ENCODE peak calls at places on chromosomes 2 and 18, in eight cellular contexts. One of them, this sample, is unnamed.

GRCh38 chr18:61443311-61443710 is 110.1 kb downstream of the CDH20 start:
- DNase-seq in ELR: no peak
- DNase-seq in stimulated activated CD4-positive, alpha-beta T cell treated with anti-CD3 and anti-CD28 coated beads, Interleukin-2, amount 100 ng/mL, for 48 hours: no peak
- DNase-seq in activated naive CD8-positive, alpha-beta T cell treated with anti-CD3 and anti-CD28 coated beads, Interleukin-2, amount 10 ng/mL, durations not matched to agents 7 days and 5 days: no peak
- DNase-seq in hypothalamus: no peak
- DNase-seq in nephron progenitor cell: no peak
- DNase-seq in NCI-H2029: no peak
- DNase-seq in AG08395: no peak
- DNase-seq in this sample: no peak

GRCh38 chr2:65277791-65278449 is 50.3 kb downstream of the ACTR2 start:
- DNase-seq in ELR: peak
- DNase-seq in stimulated activated CD4-positive, alpha-beta T cell treated with anti-CD3 and anti-CD28 coated beads, Interleukin-2, amount 100 ng/mL, for 48 hours: no peak
- DNase-seq in activated naive CD8-positive, alpha-beta T cell treated with anti-CD3 and anti-CD28 coated beads, Interleukin-2, amount 10 ng/mL, durations not matched to agents 7 days and 5 days: no peak
- DNase-seq in hypothalamus: no peak
- DNase-seq in nephron progenitor cell: no peak
- DNase-seq in NCI-H2029: peak
- DNase-seq in AG08395: no peak
- DNase-seq in this sample: no peak

GRCh38 chr2:197097578-197098366 is 171.3 kb upstream of the PGAP1 start:
- DNase-seq in ELR: peak
- DNase-seq in stimulated activated CD4-positive, alpha-beta T cell treated with anti-CD3 and anti-CD28 coated beads, Interleukin-2, amount 100 ng/mL, for 48 hours: no peak
- DNase-seq in activated naive CD8-positive, alpha-beta T cell treated with anti-CD3 and anti-CD28 coated beads, Interleukin-2, amount 10 ng/mL, durations not matched to agents 7 days and 5 days: no peak
- DNase-seq in hypothalamus: no peak
- DNase-seq in nephron progenitor cell: no peak
- DNase-seq in NCI-H2029: no peak
- DNase-seq in AG08395: no peak
- DNase-seq in this sample: no peak

GRCh38 chr2:45708501-45708900 is 57.0 kb downstream of the PRKCE start:
- DNase-seq in ELR: no peak
- DNase-seq in stimulated activated CD4-positive, alpha-beta T cell treated with anti-CD3 and anti-CD28 coated beads, Interleukin-2, amount 100 ng/mL, for 48 hours: no peak
- DNase-seq in activated naive CD8-positive, alpha-beta T cell treated with anti-CD3 and anti-CD28 coated beads, Interleukin-2, amount 10 ng/mL, durations not matched to agents 7 days and 5 days: no peak
- DNase-seq in hypothalamus: no peak
- DNase-seq in nephron progenitor cell: no peak
- DNase-seq in NCI-H2029: no peak
- DNase-seq in AG08395: no peak
- DNase-seq in this sample: no peak

GRCh38 chr2:223828314-223828713 is 9.1 kb downstream of the AP1S3 start:
- DNase-seq in ELR: no peak
- DNase-seq in stimulated activated CD4-positive, alpha-beta T cell treated with anti-CD3 and anti-CD28 coated beads, Interleukin-2, amount 100 ng/mL, for 48 hours: no peak
- DNase-seq in activated naive CD8-positive, alpha-beta T cell treated with anti-CD3 and anti-CD28 coated beads, Interleukin-2, amount 10 ng/mL, durations not matched to agents 7 days and 5 days: no peak
- DNase-seq in hypothalamus: no peak
- DNase-seq in nephron progenitor cell: no peak
- DNase-seq in NCI-H2029: no peak
- DNase-seq in AG08395: no peak
- DNase-seq in this sample: no peak

GRCh38 chr2:46875226-46875899 is 40.2 kb downstream of the MCFD2 start:
- DNase-seq in ELR: no peak
- DNase-seq in stimulated activated CD4-positive, alpha-beta T cell treated with anti-CD3 and anti-CD28 coated beads, Interleukin-2, amount 100 ng/mL, for 48 hours: no peak
- DNase-seq in activated naive CD8-positive, alpha-beta T cell treated with anti-CD3 and anti-CD28 coated beads, Interleukin-2, amount 10 ng/mL, durations not matched to agents 7 days and 5 days: no peak
- DNase-seq in hypothalamus: no peak
- DNase-seq in nephron progenitor cell: no peak
- DNase-seq in NCI-H2029: no peak
- DNase-seq in AG08395: no peak
- DNase-seq in this sample: no peak

GRCh38 chr2:3450385-3451031 is 68.8 kb downstream of the ADI1 start:
- DNase-seq in ELR: no peak
- DNase-seq in stimulated activated CD4-positive, alpha-beta T cell treated with anti-CD3 and anti-CD28 coated beads, Interleukin-2, amount 100 ng/mL, for 48 hours: no peak
- DNase-seq in activated naive CD8-positive, alpha-beta T cell treated with anti-CD3 and anti-CD28 coated beads, Interleukin-2, amount 10 ng/mL, durations not matched to agents 7 days and 5 days: no peak
- DNase-seq in hypothalamus: no peak
- DNase-seq in nephron progenitor cell: no peak
- DNase-seq in NCI-H2029: no peak
- DNase-seq in AG08395: no peak
- DNase-seq in this sample: no peak

GRCh38 chr2:182319556-182319955 is 107.3 kb downstream of the PDE1A start:
- DNase-seq in ELR: peak
- DNase-seq in stimulated activated CD4-positive, alpha-beta T cell treated with anti-CD3 and anti-CD28 coated beads, Interleukin-2, amount 100 ng/mL, for 48 hours: no peak
- DNase-seq in activated naive CD8-positive, alpha-beta T cell treated with anti-CD3 and anti-CD28 coated beads, Interleukin-2, amount 10 ng/mL, durations not matched to agents 7 days and 5 days: no peak
- DNase-seq in hypothalamus: no peak
- DNase-seq in nephron progenitor cell: no peak
- DNase-seq in NCI-H2029: no peak
- DNase-seq in AG08395: no peak
- DNase-seq in this sample: no peak

GRCh38 chr2:56687169-56687568 is 503.4 kb downstream of the CCDC85A start:
- DNase-seq in ELR: peak
- DNase-seq in stimulated activated CD4-positive, alpha-beta T cell treated with anti-CD3 and anti-CD28 coated beads, Interleukin-2, amount 100 ng/mL, for 48 hours: no peak
- DNase-seq in activated naive CD8-positive, alpha-beta T cell treated with anti-CD3 and anti-CD28 coated beads, Interleukin-2, amount 10 ng/mL, durations not matched to agents 7 days and 5 days: no peak
- DNase-seq in hypothalamus: no peak
- DNase-seq in nephron progenitor cell: no peak
- DNase-seq in NCI-H2029: no peak
- DNase-seq in AG08395: no peak
- DNase-seq in this sample: no peak

GRCh38 chr2:8277921-8278571 is 403.8 kb upstream of the ID2 start:
- DNase-seq in ELR: no peak
- DNase-seq in stimulated activated CD4-positive, alpha-beta T cell treated with anti-CD3 and anti-CD28 coated beads, Interleukin-2, amount 100 ng/mL, for 48 hours: no peak
- DNase-seq in activated naive CD8-positive, alpha-beta T cell treated with anti-CD3 and anti-CD28 coated beads, Interleukin-2, amount 10 ng/mL, durations not matched to agents 7 days and 5 days: no peak
- DNase-seq in hypothalamus: no peak
- DNase-seq in nephron progenitor cell: no peak
- DNase-seq in NCI-H2029: no peak
- DNase-seq in AG08395: no peak
- DNase-seq in this sample: no peak

GRCh38 chr18:60929966-60930365 is 403.3 kb upstream of the CDH20 start:
- DNase-seq in ELR: no peak
- DNase-seq in stimulated activated CD4-positive, alpha-beta T cell treated with anti-CD3 and anti-CD28 coated beads, Interleukin-2, amount 100 ng/mL, for 48 hours: no peak
- DNase-seq in activated naive CD8-positive, alpha-beta T cell treated with anti-CD3 and anti-CD28 coated beads, Interleukin-2, amount 10 ng/mL, durations not matched to agents 7 days and 5 days: no peak
- DNase-seq in hypothalamus: no peak
- DNase-seq in nephron progenitor cell: no peak
- DNase-seq in NCI-H2029: no peak
- DNase-seq in AG08395: no peak
- DNase-seq in this sample: no peak

GRCh38 chr18:24837065-24837464 is 376.6 kb downstream of the HRH4 start:
- DNase-seq in ELR: peak
- DNase-seq in stimulated activated CD4-positive, alpha-beta T cell treated with anti-CD3 and anti-CD28 coated beads, Interleukin-2, amount 100 ng/mL, for 48 hours: no peak
- DNase-seq in activated naive CD8-positive, alpha-beta T cell treated with anti-CD3 and anti-CD28 coated beads, Interleukin-2, amount 10 ng/mL, durations not matched to agents 7 days and 5 days: no peak
- DNase-seq in hypothalamus: no peak
- DNase-seq in nephron progenitor cell: no peak
- DNase-seq in NCI-H2029: no peak
- DNase-seq in AG08395: peak
- DNase-seq in this sample: no peak

GRCh38 chr2:172128484-172128883 is 25.8 kb upstream of the DLX2 start:
- DNase-seq in ELR: peak
- DNase-seq in stimulated activated CD4-positive, alpha-beta T cell treated with anti-CD3 and anti-CD28 coated beads, Interleukin-2, amount 100 ng/mL, for 48 hours: no peak
- DNase-seq in activated naive CD8-positive, alpha-beta T cell treated with anti-CD3 and anti-CD28 coated beads, Interleukin-2, amount 10 ng/mL, durations not matched to agents 7 days and 5 days: no peak
- DNase-seq in hypothalamus: no peak
- DNase-seq in nephron progenitor cell: no peak
- DNase-seq in NCI-H2029: no peak
- DNase-seq in AG08395: no peak
- DNase-seq in this sample: no peak

GRCh38 chr2:57368190-57368589 is 678.4 kb upstream of the VRK2 start:
- DNase-seq in ELR: no peak
- DNase-seq in stimulated activated CD4-positive, alpha-beta T cell treated with anti-CD3 and anti-CD28 coated beads, Interleukin-2, amount 100 ng/mL, for 48 hours: no peak
- DNase-seq in activated naive CD8-positive, alpha-beta T cell treated with anti-CD3 and anti-CD28 coated beads, Interleukin-2, amount 10 ng/mL, durations not matched to agents 7 days and 5 days: no peak
- DNase-seq in hypothalamus: no peak
- DNase-seq in nephron progenitor cell: no peak
- DNase-seq in NCI-H2029: no peak
- DNase-seq in AG08395: no peak
- DNase-seq in this sample: no peak

GRCh38 chr2:219104107-219105050 is 43.7 kb upstream of the IHH start:
- DNase-seq in ELR: peak
- DNase-seq in stimulated activated CD4-positive, alpha-beta T cell treated with anti-CD3 and anti-CD28 coated beads, Interleukin-2, amount 100 ng/mL, for 48 hours: no peak
- DNase-seq in activated naive CD8-positive, alpha-beta T cell treated with anti-CD3 and anti-CD28 coated beads, Interleukin-2, amount 10 ng/mL, durations not matched to agents 7 days and 5 days: no peak
- DNase-seq in hypothalamus: no peak
- DNase-seq in nephron progenitor cell: no peak
- DNase-seq in NCI-H2029: no peak
- DNase-seq in AG08395: peak
- DNase-seq in this sample: no peak

GRCh38 chr18:22026889-22027288 is 142.5 kb upstream of the GATA6 start:
- DNase-seq in ELR: no peak
- DNase-seq in stimulated activated CD4-positive, alpha-beta T cell treated with anti-CD3 and anti-CD28 coated beads, Interleukin-2, amount 100 ng/mL, for 48 hours: no peak
- DNase-seq in activated naive CD8-positive, alpha-beta T cell treated with anti-CD3 and anti-CD28 coated beads, Interleukin-2, amount 10 ng/mL, durations not matched to agents 7 days and 5 days: no peak
- DNase-seq in hypothalamus: no peak
- DNase-seq in nephron progenitor cell: no peak
- DNase-seq in NCI-H2029: no peak
- DNase-seq in AG08395: no peak
- DNase-seq in this sample: no peak

GRCh38 chr18:13159579-13159978 is 59.0 kb upstream of the LDLRAD4 start:
- DNase-seq in ELR: peak
- DNase-seq in stimulated activated CD4-positive, alpha-beta T cell treated with anti-CD3 and anti-CD28 coated beads, Interleukin-2, amount 100 ng/mL, for 48 hours: no peak
- DNase-seq in activated naive CD8-positive, alpha-beta T cell treated with anti-CD3 and anti-CD28 coated beads, Interleukin-2, amount 10 ng/mL, durations not matched to agents 7 days and 5 days: no peak
- DNase-seq in hypothalamus: no peak
- DNase-seq in nephron progenitor cell: peak
- DNase-seq in NCI-H2029: peak
- DNase-seq in AG08395: peak
- DNase-seq in this sample: no peak

GRCh38 chr2:1628893-1629292 is 115.4 kb downstream of the PXDN start:
- DNase-seq in ELR: peak
- DNase-seq in stimulated activated CD4-positive, alpha-beta T cell treated with anti-CD3 and anti-CD28 coated beads, Interleukin-2, amount 100 ng/mL, for 48 hours: no peak
- DNase-seq in activated naive CD8-positive, alpha-beta T cell treated with anti-CD3 and anti-CD28 coated beads, Interleukin-2, amount 10 ng/mL, durations not matched to agents 7 days and 5 days: no peak
- DNase-seq in hypothalamus: no peak
- DNase-seq in nephron progenitor cell: no peak
- DNase-seq in NCI-H2029: peak
- DNase-seq in AG08395: no peak
- DNase-seq in this sample: peak

GRCh38 chr2:53641290-53641689 is 126.3 kb upstream of the CHAC2 start:
- DNase-seq in ELR: no peak
- DNase-seq in stimulated activated CD4-positive, alpha-beta T cell treated with anti-CD3 and anti-CD28 coated beads, Interleukin-2, amount 100 ng/mL, for 48 hours: no peak
- DNase-seq in activated naive CD8-positive, alpha-beta T cell treated with anti-CD3 and anti-CD28 coated beads, Interleukin-2, amount 10 ng/mL, durations not matched to agents 7 days and 5 days: no peak
- DNase-seq in hypothalamus: no peak
- DNase-seq in nephron progenitor cell: no peak
- DNase-seq in NCI-H2029: no peak
- DNase-seq in AG08395: no peak
- DNase-seq in this sample: no peak

GRCh38 chr18:30406728-30407127 is 635.8 kb downstream of the DSC3 start:
- DNase-seq in ELR: peak
- DNase-seq in stimulated activated CD4-positive, alpha-beta T cell treated with anti-CD3 and anti-CD28 coated beads, Interleukin-2, amount 100 ng/mL, for 48 hours: no peak
- DNase-seq in activated naive CD8-positive, alpha-beta T cell treated with anti-CD3 and anti-CD28 coated beads, Interleukin-2, amount 10 ng/mL, durations not matched to agents 7 days and 5 days: no peak
- DNase-seq in hypothalamus: no peak
- DNase-seq in nephron progenitor cell: no peak
- DNase-seq in NCI-H2029: no peak
- DNase-seq in AG08395: no peak
- DNase-seq in this sample: no peak

This sample was measured in left lung.